ENCODE peak calls at places on chromosomes 5 and 9, in six cellular contexts. F is psoas muscle, A is esophagus squamous epithelium, K is trophoblast cell, Q is transverse colon, G is MM.1S. I is an unnamed sample.

GRCh38 chr9:20513126-20513913 is 109.0 kb downstream of the MLLT3 start:
- DNase-seq in F (no peak), Q (no peak), G (no peak), A (no peak), K (peak), I (no peak)

GRCh38 chr9:13862562-13862961 is 451.4 kb downstream of the NFIB start:
- DNase-seq in K (no peak), G (no peak), Q (no peak), A (no peak), F (no peak), I (no peak)

GRCh38 chr9:5278486-5278885 is 26.0 kb downstream of the RLN2 start:
- DNase-seq in K (no peak), A (no peak), G (peak), F (no peak), Q (no peak), I (no peak)

GRCh38 chr5:14100281-14100680 is 42.9 kb upstream of the TRIO start:
- DNase-seq in F (no peak), A (no peak), K (no peak), G (no peak), Q (no peak), I (no peak)

GRCh38 chr9:33233659-33234335 is 6.2 kb upstream of the SPINK4 start:
- DNase-seq in Q (peak), A (no peak), K (no peak), G (peak), F (no peak), I (no peak)

GRCh38 chr9:385818-386398 is 171.2 kb downstream of the DOCK8 start:
- DNase-seq in K (peak), G (peak), Q (peak), A (no peak), F (no peak), I (no peak)

GRCh38 chr5:756171-756570 is 28.4 kb downstream of the ZDHHC11B start:
- DNase-seq in Q (no peak), K (no peak), F (peak), A (no peak), G (no peak), I (no peak)

GRCh38 chr9:90851444-90851843 is 49.8 kb downstream of the SYK start:
- DNase-seq in G (no peak), K (no peak), F (no peak), A (no peak), Q (no peak), I (no peak)

GRCh38 chr5:133431326-133431725 is 181.0 kb downstream of the FSTL4 start:
- DNase-seq in A (no peak), G (no peak), K (no peak), Q (no peak), F (no peak), I (no peak)

GRCh38 chr5:60779431-60779830 is 64.6 kb downstream of the ELOVL7 start:
- DNase-seq in Q (no peak), G (no peak), A (no peak), F (no peak), K (no peak), I (no peak)

GRCh38 chr5:140821375-140822280 is at the start of gene PCDHA5:
- DNase-seq in Q (no peak), G (no peak), A (no peak), K (no peak), F (no peak), I (no peak)

GRCh38 chr9:35792826-35793225 is 1.4 kb downstream of the NPR2 start:
- DNase-seq in A (no peak), Q (no peak), G (no peak), F (no peak), K (no peak), I (no peak)

GRCh38 chr9:35792044-35792813 is 838 bp downstream of the NPR2 start:
- DNase-seq in A (no peak), F (peak), K (no peak), G (no peak), Q (no peak), I (no peak)

GRCh38 chr9:35791321-35791921 is at the start of gene NPR2:
- DNase-seq in A (no peak), Q (no peak), K (no peak), G (no peak), F (peak), I (no peak)

GRCh38 chr9:35795701-35796100 is 4.3 kb downstream of the NPR2 start:
- DNase-seq in Q (no peak), K (no peak), A (no peak), G (no peak), F (no peak), I (no peak)

GRCh38 chr9:35793461-35793860 is 2.1 kb downstream of the NPR2 start:
- DNase-seq in A (no peak), Q (no peak), K (no peak), F (no peak), G (no peak), I (no peak)
- H3K4me3 ChIP-seq in A (no peak), Q (no peak), K (no peak), F (peak), G (no peak), I (no peak)

GRCh38 chr9:125330587-125330986 is 69.0 kb downstream of the GAPVD1 start:
- DNase-seq in K (no peak), Q (no peak), A (no peak), G (no peak), F (no peak), I (no peak)

GRCh38 chr9:125337282-125337681 is 75.7 kb downstream of the GAPVD1 start:
- DNase-seq in Q (no peak), K (no peak), F (no peak), A (no peak), G (no peak), I (no peak)

GRCh38 chr9:125329978-125330377 is 68.4 kb downstream of the GAPVD1 start:
- DNase-seq in G (no peak), F (no peak), A (no peak), K (no peak), Q (no peak), I (no peak)

DNA sequence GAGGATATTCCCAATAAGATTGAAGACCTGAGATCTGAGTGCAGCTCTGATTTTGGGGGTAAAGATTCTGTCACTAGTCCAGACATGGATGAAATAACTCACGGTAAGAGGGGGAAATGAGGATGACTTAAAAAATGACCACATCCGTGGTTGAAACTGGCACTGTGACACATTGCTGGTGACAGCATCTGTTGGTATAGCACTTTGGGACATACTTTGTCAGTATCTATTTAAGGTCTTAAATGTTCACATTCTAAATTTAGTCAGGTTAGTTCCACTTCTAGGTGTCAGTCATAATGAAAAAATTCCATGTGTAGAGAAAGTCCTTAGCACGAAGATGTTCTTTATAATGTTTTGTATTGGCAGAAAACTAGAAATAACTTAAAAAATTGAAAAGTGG is 70.9 kb downstream of the GAPVD1 start:
- DNase-seq in A (no peak), K (no peak), G (peak), F (no peak), Q (no peak), I (peak)
- H3K4me3 ChIP-seq in A (no peak), K (no peak), G (no peak), F (no peak), Q (no peak), I (no peak)

GRCh38 chr5:169634606-169635005 is 2.5 kb upstream of the DOCK2 start:
- DNase-seq in F (no peak), A (no peak), Q (no peak), K (no peak), G (no peak), I (no peak)

GRCh38 chr5:169637085-169637855 is at the start of gene DOCK2:
- DNase-seq in A (peak), K (no peak), Q (peak), G (peak), F (peak), I (peak)

GRCh38 chr5:169635933-169636332 is 1.1 kb upstream of the DOCK2 start:
- DNase-seq in Q (no peak), K (no peak), A (no peak), G (no peak), F (no peak), I (no peak)

GRCh38 chr5:169636477-169637084 is 494 bp upstream of the DOCK2 start:
- DNase-seq in A (no peak), F (no peak), G (no peak), Q (no peak), K (no peak), I (no peak)

DNA sequence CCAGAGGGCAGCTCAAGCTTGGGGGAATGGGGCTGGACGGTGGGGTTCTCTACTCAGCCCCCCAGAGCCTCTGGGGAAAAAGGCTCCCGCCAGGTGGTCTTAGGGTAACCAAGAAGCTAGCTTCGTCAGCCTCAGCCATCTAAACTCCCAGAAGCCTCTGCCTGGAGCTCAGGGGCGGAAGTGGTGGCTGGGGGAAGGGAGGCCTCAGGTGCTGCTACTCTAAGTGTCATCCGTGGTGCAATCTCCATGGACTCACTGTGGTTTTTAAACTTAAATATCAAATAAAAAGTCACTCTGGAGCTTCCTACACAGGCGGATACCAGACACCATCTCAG is 748 bp downstream of the DOCK2 start:
- DNase-seq in K (no peak), A (no peak), F (no peak), G (peak), Q (peak), I (no peak)
- H3K4me3 ChIP-seq in K (no peak), A (peak), F (no peak), G (peak), Q (peak), I (peak)

GRCh38 chr9:77016526-77017504 is 2.6 kb upstream of the FOXB2 start:
- DNase-seq in G (no peak), A (no peak), F (no peak), K (no peak), Q (no peak), I (no peak)

GRCh38 chr9:77015291-77016048 is 4.0 kb upstream of the FOXB2 start:
- DNase-seq in A (no peak), G (no peak), Q (no peak), K (no peak), F (no peak), I (no peak)

GRCh38 chr9:77014597-77015263 is 4.7 kb upstream of the FOXB2 start:
- DNase-seq in G (no peak), F (no peak), K (no peak), Q (no peak), A (no peak), I (no peak)

GRCh38 chr9:77017505-77017894 is 2.0 kb upstream of the FOXB2 start:
- DNase-seq in G (no peak), K (no peak), Q (no peak), A (no peak), F (no peak), I (no peak)

DNA sequence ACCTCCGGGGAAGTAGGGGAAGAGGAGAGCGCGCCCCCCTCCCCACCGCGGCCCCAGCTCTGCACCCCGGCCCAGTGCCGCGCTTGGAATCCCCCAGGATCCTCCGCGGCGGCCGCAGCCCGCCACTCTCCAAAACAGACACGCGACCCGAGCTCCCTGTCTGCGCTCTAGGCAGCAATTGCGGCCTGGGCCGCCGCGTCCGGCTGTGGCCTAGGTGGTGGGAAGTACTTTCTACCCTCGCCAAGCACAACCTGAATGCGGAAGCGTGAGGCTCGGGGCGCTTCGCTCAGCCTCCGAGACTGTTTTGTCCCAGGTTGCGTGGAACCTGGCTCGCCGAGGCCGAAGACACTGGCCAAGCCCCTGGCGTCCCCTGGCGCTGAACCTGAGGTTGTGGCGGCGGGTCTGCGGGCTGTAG is 3.3 kb upstream of the FOXB2 start:
- DNase-seq in Q (no peak), F (no peak), K (no peak), A (no peak), G (no peak), I (no peak)
- H3K4me3 ChIP-seq in Q (no peak), F (peak), K (peak), A (no peak), G (no peak), I (no peak)

I was measured in GM06990.